ENCODE peak calls at places on chromosomes 1 and 21, in five cellular contexts. E, Q, Z, U and J are unnamed samples. For H3K27me3 and H3K36me3, the result is how much of the 10 kb centered on the place peaks cover.

GRCh38 chr1:30538906-30539855 is 184.2 kb downstream of the MATN1 start:
- DNase-seq in U (no peak), Q (no peak), Z (no peak), E (no peak), J (no peak)

GRCh38 chr1:51990478-51990965 is at the start of gene RAB3B:
- DNase-seq in Z (peak), U (peak), Q (peak), E (peak), J (peak)

GRCh38 chr1:5966543-5967205 is 25.6 kb downstream of the NPHP4 start:
- DNase-seq in U (no peak), Z (no peak), Q (no peak), E (no peak), J (peak)

GRCh38 chr1:227998374-227999055 is 8.3 kb upstream of the WNT3A start:
- DNase-seq in E (peak), U (no peak), Z (no peak), Q (no peak), J (no peak)

GRCh38 chr1:18299441-18300338 is 181.0 kb upstream of the KLHDC7A start:
- DNase-seq in Q (no peak), E (peak), U (no peak), Z (no peak), J (no peak)

GRCh38 chr1:3491291-3492246 is 37.1 kb downstream of the ARHGEF16 start:
- DNase-seq in Z (no peak), U (no peak), Q (peak), E (peak), J (peak)

GRCh38 chr1:110554871-110555801 is 36.2 kb upstream of the KCNA10 start:
- DNase-seq in Q (peak), Z (no peak), E (peak), U (peak), J (peak)

GRCh38 chr1:67170751-67171573 is 4.7 kb downstream of the IL23R start:
- DNase-seq in Z (no peak), Q (no peak), E (no peak), U (no peak), J (no peak)

GRCh38 chr1:19395678-19396192 is 83.6 kb downstream of the SLC66A1 start:
- DNase-seq in Z (peak), U (no peak), E (no peak), Q (no peak), J (no peak)

GRCh38 chr1:69494171-69494570 is 73.6 kb upstream of the LRRC7 start:
- DNase-seq in U (no peak), Q (no peak), E (no peak), Z (peak), J (no peak)

GRCh38 chr1:234322979-234323378 is 50.3 kb upstream of the COA6 start:
- DNase-seq in U (peak), E (peak), Z (no peak), Q (no peak), J (peak)

GRCh38 chr1:157154940-157155514 is 16.8 kb upstream of the ETV3 start:
- DNase-seq in Q (peak), U (no peak), Z (no peak), E (peak), J (peak)

GRCh38 chr21:29302340-29302991 is 3.7 kb downstream of the BACH1 start:
- DNase-seq in Z (peak), Q (no peak), U (no peak), E (no peak), J (no peak)

GRCh38 chr1:234149217-234149616 is 224.0 kb upstream of the COA6 start:
- DNase-seq in Q (no peak), U (no peak), E (no peak), Z (peak), J (no peak)

GRCh38 chr1:93576346-93576745 is 105.3 kb downstream of the BCAR3 start:
- DNase-seq in E (no peak), U (no peak), Z (no peak), Q (peak), J (no peak)

GRCh38 chr1:24770891-24771290 is 25.6 kb downstream of the CLIC4 start:
- DNase-seq in Q (no peak), E (no peak), U (no peak), Z (no peak), J (no peak)

GRCh38 chr1:38152351-38153082 is 105.9 kb upstream of the POU3F1 start:
- DNase-seq in E (no peak), U (no peak), Z (no peak), Q (no peak), J (no peak)

GRCh38 chr21:16302851-16303282 is 573.1 kb downstream of the USP25 start:
- DNase-seq in Z (peak), U (no peak), E (no peak), Q (peak), J (no peak)

GRCh38 chr1:2459757-2460156 is 16.3 kb upstream of the PLCH2 start:
- DNase-seq in Z (peak), U (no peak), E (no peak), Q (peak), J (no peak)

GRCh38 chr1:193431265-193431977 is 245.0 kb upstream of the B3GALT2 start:
- DNase-seq in E (no peak), Q (no peak), U (no peak), Z (no peak), J (no peak)

GRCh38 chr1:33007190-33008050 is 29.3 kb downstream of the AK2 start:
- DNase-seq in U (no peak), E (no peak), Q (peak), Z (peak), J (no peak)

GRCh38 chr1:24191860-24192259 is 4.8 kb upstream of the IFNLR1 start:
- DNase-seq in Z (peak), E (no peak), U (no peak), Q (no peak), J (no peak)

GRCh38 chr1:236020359-236021000 is 44.4 kb downstream of the NID1 start:
- DNase-seq in U (no peak), E (no peak), Z (no peak), Q (no peak), J (no peak)

GRCh38 chr1:237901284-237901870 is 10.7 kb upstream of the ZP4 start:
- DNase-seq in U (peak), E (peak), Q (no peak), Z (peak), J (no peak)

GRCh38 chr1:58909162-58909560 is 125.3 kb upstream of the JUN start:
- DNase-seq in E (no peak), Q (no peak), Z (peak), U (no peak), J (no peak)

GRCh38 chr1:1567831-1568380 is 6.8 kb downstream of the SSU72 start:
- DNase-seq in U (no peak), Q (no peak), E (no peak), Z (no peak), J (no peak)

GRCh38 chr21:28113718-28114117 is 879.0 kb downstream of the LTN1 start:
- DNase-seq in Z (no peak), Q (no peak), E (no peak), U (no peak), J (no peak)
- H3K27me3 ChIP-seq in Z (under half), Q (under half), E (under half), U (under half), J (under half)

GRCh38 chr1:10132852-10133251 is 77.5 kb upstream of the KIF1B start:
- DNase-seq in Q (no peak), U (no peak), Z (no peak), E (no peak), J (no peak)
- H3K36me3 ChIP-seq in Q (under half), U (under half), Z (under half), E (under half), J (half or more)

GRCh38 chr1:91980663-91981062 is 31.5 kb downstream of the BRDT start:
- DNase-seq in Q (no peak), Z (no peak), U (no peak), E (no peak), J (no peak)

GRCh38 chr1:91981996-91982609 is 32.9 kb downstream of the BRDT start:
- DNase-seq in U (no peak), E (no peak), Z (no peak), Q (no peak), J (no peak)

DNA sequence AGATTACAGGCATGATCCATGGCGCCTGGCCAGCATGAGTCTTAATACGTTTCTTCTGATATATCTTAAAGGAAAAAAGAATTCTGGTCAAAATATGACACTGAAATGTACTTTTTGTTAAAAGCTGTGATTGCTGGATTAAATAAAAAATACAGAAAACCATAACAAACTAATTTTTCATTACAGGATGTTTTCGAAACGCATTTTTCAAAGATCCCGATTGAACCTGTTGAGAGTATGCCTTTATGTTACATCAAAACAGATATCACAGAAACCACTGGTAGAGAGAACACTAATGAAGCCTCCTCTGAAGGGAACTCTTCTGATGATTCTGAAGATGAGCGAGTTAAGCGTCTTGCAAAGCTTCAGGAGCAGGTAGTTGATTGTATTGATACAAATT is 30.2 kb downstream of the BRDT start:
- DNase-seq in Z (no peak), E (no peak), U (no peak), Q (no peak), J (no peak)
- H3K27ac ChIP-seq in Z (no peak), E (no peak), U (no peak), Q (no peak), J (no peak)

DNA sequence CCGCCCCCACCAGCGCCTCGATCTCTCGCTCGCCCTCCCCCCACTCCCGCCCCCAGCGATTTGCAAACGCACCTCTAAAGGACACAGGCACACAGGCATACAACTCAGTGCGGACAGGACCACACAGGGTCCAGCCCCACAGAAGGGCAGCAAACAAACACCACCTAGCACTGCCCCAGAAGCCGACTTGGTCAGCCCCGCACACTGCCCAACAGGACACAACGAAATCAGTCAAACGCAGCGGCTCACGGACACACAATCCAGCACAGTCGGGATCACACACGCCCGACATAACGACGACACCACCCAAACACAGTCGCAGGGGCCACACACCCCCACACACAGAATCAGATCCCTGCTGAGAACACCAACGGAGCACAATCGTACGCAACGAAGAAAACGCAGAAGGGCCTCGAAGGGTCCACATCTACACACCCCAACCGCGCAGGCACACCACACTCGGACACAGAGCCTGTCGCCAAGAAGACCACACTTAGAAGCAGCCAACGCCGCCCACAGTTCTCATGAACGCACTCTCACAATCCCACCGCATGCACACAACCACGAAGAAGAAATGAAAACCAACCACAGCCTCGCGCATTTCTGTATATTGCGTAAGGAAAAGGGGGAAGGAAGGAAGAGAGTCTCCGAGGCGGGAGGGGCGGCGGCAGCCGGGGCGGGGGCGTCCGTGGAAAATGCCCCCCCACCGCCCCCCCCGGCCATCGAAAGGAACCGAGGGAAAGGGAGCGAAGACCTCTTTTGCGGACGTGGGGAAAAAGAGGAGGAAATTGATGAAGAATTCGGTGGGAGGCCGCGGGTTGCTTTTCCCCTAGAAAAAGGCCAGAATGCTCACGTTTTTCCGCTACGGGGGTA is 475 bp downstream of the TAL1 start:
- DNase-seq in U (no peak), Q (peak), Z (peak), E (no peak), J (no peak)
- H3K27me3 ChIP-seq in U (half or more), Q (half or more), Z (half or more), E (under half), J (half or more)

DNA sequence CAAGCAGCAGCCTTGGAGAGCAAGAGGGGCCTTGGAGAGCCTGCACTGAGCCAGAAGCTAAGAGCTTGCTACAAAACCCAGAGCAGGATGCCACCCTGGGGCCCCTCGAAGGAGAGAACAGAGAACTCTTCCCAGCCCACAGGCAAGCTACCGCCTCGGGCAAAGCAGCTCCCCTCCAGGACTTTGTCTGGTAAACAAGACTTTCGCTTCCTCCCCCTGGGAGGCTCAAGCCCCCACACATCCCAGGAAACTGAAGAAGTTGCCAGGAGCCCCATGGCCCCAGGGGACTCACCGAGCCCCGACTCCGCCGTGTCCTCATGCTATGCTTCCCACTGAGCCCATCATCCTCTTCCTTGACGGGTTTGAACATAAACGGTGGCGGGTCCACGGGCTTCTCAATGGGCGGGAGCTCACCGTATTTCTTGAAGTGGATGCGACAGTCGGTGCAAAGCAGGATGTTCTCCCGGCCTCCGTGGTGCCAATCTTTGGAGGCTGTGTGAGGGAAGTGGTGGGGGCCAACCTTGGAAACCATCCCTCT is 45.9 kb downstream of the SLC45A1 start:
- DNase-seq in Z (no peak), E (no peak), U (no peak), Q (no peak), J (no peak)
- H3K36me3 ChIP-seq in Z (under half), E (under half), U (under half), Q (under half), J (half or more)

GRCh38 chr1:207335695-207336363 is 14.4 kb downstream of the CD55 start:
- DNase-seq in U (no peak), Q (no peak), E (no peak), Z (no peak), J (no peak)
- H3K27ac ChIP-seq in U (no peak), Q (no peak), E (peak), Z (no peak), J (peak)